ENCODE peak calls at places on chromosomes 3 and 15, in ten cellular contexts. D is pancreas; U is OCI-LY7; P is IMR-90; Q is ovary; A is CD4-positive, alpha-beta T cell; N is endodermal cell; J is left ventricle myocardium inferior; Y is adrenal gland; X is heart left ventricle. G is an unnamed sample. For H3K9me3, the result is how much of the 10 kb centered on the place peaks cover.

GRCh38 chr15:59330649-59331048 is 42.0 kb downstream of the MYO1E start:
- DNase-seq in P (no peak), U (no peak), X (no peak), D (no peak), N (no peak), Q (no peak), J (no peak), A (no peak), Y (no peak), G (no peak)

GRCh38 chr15:88491158-88491557 is 23.6 kb downstream of the MRPS11 start:
- DNase-seq in P (no peak), J (no peak), U (no peak), D (no peak), A (no peak), Q (no peak), X (no peak), N (no peak), Y (no peak), G (no peak)

GRCh38 chr15:101684877-101685276 is 32.7 kb upstream of the TM2D3 start:
- DNase-seq in P (no peak), N (no peak), X (no peak), Y (no peak), D (no peak), U (no peak), J (no peak), Q (no peak), A (no peak), G (no peak)

GRCh38 chr3:99753268-99753975 is 64.2 kb upstream of the CMSS1 start:
- DNase-seq in Q (no peak), P (peak), U (peak), A (no peak), J (no peak), D (no peak), Y (no peak), N (peak), X (no peak), G (no peak)

GRCh38 chr15:35308802-35309201 is 223.7 kb upstream of the NANOGP8 start:
- DNase-seq in Q (no peak), P (peak), Y (no peak), A (no peak), D (no peak), N (no peak), X (no peak), J (peak), U (no peak), G (peak)

GRCh38 chr15:39852237-39852636 is 67.8 kb downstream of the GPR176 start:
- DNase-seq in A (no peak), D (no peak), N (no peak), P (peak), X (no peak), J (no peak), Y (peak), Q (no peak), U (no peak), G (no peak)

GRCh38 chr3:1082024-1082633 is 10.7 kb upstream of the CNTN6 start:
- DNase-seq in N (peak), Q (no peak), J (no peak), D (peak), X (no peak), U (peak), Y (peak), P (peak), A (no peak), G (peak)

GRCh38 chr15:96303503-96304054 is 26.9 kb upstream of the NR2F2 start:
- DNase-seq in D (no peak), Q (no peak), J (no peak), N (no peak), P (no peak), X (no peak), Y (no peak), U (no peak), A (no peak), G (no peak)

GRCh38 chr3:115270849-115271248 is 123.8 kb upstream of the ZBTB20 start:
- DNase-seq in Q (no peak), P (no peak), X (no peak), J (no peak), N (no peak), D (no peak), Y (no peak), A (no peak), U (no peak), G (no peak)

GRCh38 chr3:153373571-153373970 is 211.5 kb downstream of the RAP2B start:
- DNase-seq in U (peak), N (no peak), J (no peak), Y (no peak), A (no peak), D (no peak), P (peak), Q (no peak), X (no peak), G (no peak)

GRCh38 chr15:70121656-70122297 is 24.1 kb upstream of the TLE3 start:
- DNase-seq in Q (peak), N (no peak), U (no peak), X (no peak), D (no peak), Y (peak), A (no peak), J (peak), P (peak), G (peak)

GRCh38 chr15:23022156-23022555 is 17.2 kb downstream of the TUBGCP5 start:
- DNase-seq in A (no peak), Q (no peak), D (no peak), U (no peak), Y (no peak), P (no peak), N (no peak), X (no peak), J (no peak), G (no peak)

GRCh38 chr15:43867096-43867495 is 40.3 kb downstream of the WDR76 start:
- DNase-seq in D (no peak), Q (no peak), P (no peak), U (no peak), Y (no peak), X (no peak), A (no peak), J (no peak), N (peak), G (no peak)

GRCh38 chr3:64932016-64932518 is 244.3 kb upstream of the ADAMTS9 start:
- DNase-seq in X (no peak), Q (no peak), Y (no peak), N (no peak), U (no peak), D (no peak), A (no peak), J (no peak), P (no peak), G (no peak)

GRCh38 chr3:167886690-167887089 is 151.2 kb downstream of the SERPINI1 start:
- DNase-seq in D (no peak), N (no peak), Y (no peak), P (no peak), U (no peak), X (no peak), J (no peak), Q (no peak), A (no peak), G (no peak)

GRCh38 chr3:72368331-72368975 is 479.8 kb downstream of the SHQ1 start:
- DNase-seq in X (no peak), U (no peak), Q (no peak), Y (no peak), D (no peak), J (no peak), P (peak), A (no peak), N (peak), G (no peak)

GRCh38 chr3:118501152-118501551 is 533.5 kb downstream of the IGSF11 start:
- DNase-seq in X (peak), J (peak), A (no peak), P (no peak), U (no peak), Y (peak), Q (peak), N (peak), D (peak), G (no peak)

GRCh38 chr15:31136016-31136415 is 34.5 kb upstream of the TRPM1 start:
- DNase-seq in Q (no peak), N (peak), D (no peak), P (no peak), U (no peak), Y (no peak), A (no peak), X (no peak), J (no peak), G (no peak)

GRCh38 chr15:62118446-62118964 is 46.6 kb downstream of the C2CD4B start:
- DNase-seq in D (no peak), Y (no peak), Q (no peak), X (no peak), U (no peak), A (no peak), J (no peak), P (peak), N (no peak), G (no peak)

GRCh38 chr3:195179782-195180489 is 91.0 kb downstream of the XXYLT1 start:
- DNase-seq in D (no peak), J (no peak), A (no peak), Q (no peak), P (no peak), U (no peak), X (no peak), Y (no peak), N (peak), G (no peak)

GRCh38 chr3:173001622-173002021 is 139.4 kb downstream of the SPATA16 start:
- DNase-seq in U (no peak), J (no peak), X (no peak), A (no peak), D (no peak), Y (no peak), P (no peak), N (no peak), Q (no peak), G (no peak)

GRCh38 chr3:17077614-17078013 is 192.9 kb downstream of the PLCL2 start:
- DNase-seq in D (no peak), P (no peak), X (no peak), U (no peak), J (peak), Q (no peak), Y (peak), N (no peak), A (no peak), G (no peak)

DNA sequence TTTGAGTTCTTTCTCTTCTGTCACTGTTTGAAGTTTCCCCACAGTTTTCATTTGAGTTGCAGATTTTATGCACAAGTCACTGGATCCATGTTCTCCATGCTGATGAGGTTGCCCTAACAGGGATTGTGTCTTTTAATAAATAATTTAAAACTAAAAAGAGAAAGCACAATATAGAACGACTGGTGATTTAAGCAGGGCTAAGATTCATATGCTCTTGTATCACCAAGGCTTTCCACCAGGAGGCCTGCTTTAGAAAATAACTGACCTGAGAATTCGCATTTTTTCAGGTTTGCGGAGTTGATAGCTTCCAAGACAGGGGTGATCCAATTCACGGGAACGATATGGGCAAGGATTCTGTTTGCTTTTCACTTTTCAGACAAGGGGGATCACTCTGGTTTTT is 252.0 kb upstream of the VEPH1 start:
- DNase-seq in D (no peak), Q (no peak), X (no peak), Y (no peak), A (no peak), U (no peak), J (no peak), P (no peak), N (peak), G (no peak)
- H3K9me3 ChIP-seq in D (under half), Q (under half), X (under half), Y (under half), A (under half), U (under half), J (under half), P (under half), N (under half), G (under half)

DNA sequence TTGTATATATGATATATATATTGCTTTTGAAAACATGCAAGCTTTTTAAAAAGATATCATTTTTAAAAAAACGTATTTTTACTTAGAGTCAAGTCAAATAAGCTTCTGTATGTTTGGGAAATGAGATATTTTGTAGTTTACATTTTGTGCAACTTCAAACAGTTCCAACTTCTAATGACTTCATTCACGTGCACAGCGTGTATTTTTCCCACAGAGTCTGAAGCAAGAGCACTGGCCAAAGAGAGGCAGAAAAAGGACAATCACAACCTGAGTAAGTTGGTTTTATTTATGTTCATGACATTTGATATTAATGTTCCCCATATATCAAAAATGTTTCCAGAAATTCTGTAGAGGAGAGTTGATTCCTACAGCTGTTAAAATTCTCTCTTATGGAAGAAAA is 47.9 kb upstream of the SAMMSON start:
- DNase-seq in X (no peak), U (no peak), N (no peak), Q (no peak), D (no peak), J (no peak), A (no peak), P (peak), Y (no peak), G (no peak)
- H3K27ac ChIP-seq in X (no peak), U (no peak), N (no peak), Q (no peak), D (no peak), J (no peak), A (no peak), P (no peak), Y (no peak), G (no peak)

DNA sequence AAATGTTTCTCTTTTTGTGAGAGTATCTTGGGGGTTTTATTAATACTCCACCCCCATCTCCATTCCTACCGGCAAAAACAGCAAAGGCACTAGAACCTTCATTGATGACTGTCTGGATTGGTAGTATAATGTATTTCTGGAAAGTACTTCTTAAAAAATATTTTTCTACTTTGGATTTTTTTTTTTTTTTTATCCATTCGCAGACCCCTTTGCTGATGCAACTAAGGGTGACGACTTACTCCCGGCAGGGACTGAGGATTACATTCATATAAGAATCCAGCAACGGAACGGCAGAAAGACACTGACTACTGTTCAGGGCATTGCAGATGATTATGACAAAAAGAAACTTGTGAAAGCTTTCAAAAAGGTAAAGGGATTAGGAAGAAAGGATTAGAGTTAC is 1.2 kb downstream of the EIF1B start:
- DNase-seq in X (no peak), N (no peak), A (no peak), Q (no peak), J (no peak), P (peak), U (no peak), D (no peak), Y (no peak), G (no peak)
- H3K9me3 ChIP-seq in X (under half), N (under half), A (under half), Q (under half), J (under half), P (under half), U (under half), D (under half), Y (under half), G (under half)

DNA sequence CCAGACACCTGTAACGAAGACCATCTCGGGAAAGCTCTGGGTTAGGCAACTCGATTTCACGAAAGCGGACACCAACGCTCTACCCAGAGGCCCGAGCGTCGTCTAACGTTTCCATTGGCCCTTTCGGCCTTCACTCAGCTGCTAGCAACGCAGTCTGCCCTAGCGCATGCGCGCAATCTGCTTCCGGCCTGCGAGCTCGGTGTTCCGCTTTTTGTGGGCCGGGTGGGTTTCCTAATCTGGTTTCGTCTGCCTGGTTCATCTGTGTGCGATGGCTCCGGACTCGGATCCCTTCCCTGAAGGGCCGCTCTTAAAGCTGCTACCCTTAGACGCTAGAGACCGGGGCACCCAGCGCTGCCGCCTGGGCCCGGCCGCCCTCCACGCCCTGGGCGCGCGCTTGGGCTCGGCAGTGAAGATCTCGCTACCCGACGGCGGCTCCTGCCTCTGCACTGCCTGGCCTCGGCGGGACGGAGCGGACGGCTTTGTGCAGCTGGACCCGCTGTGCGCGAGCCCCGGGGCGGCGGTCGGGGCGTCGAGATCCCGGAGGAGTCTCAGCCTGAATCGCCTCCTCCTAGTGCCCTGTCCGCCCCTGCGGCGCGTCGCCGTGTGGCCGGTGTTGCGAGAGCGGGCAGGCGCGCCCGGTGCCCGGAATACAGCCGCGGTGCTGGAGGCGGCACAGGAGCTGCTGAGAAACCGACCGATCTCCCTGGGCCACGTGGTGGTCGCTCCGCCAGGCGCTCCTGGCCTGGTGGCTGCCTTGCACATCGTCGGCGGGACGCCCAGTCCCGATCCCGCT is 24.0 kb upstream of the GATM start:
- DNase-seq in X (peak), A (peak), U (peak), N (peak), Y (peak), D (peak), P (peak), J (peak), Q (peak), G (peak)
- H3K27ac ChIP-seq in X (peak), A (peak), U (peak), N (peak), Y (peak), D (peak), P (peak), J (peak), Q (peak), G (peak)

DNA sequence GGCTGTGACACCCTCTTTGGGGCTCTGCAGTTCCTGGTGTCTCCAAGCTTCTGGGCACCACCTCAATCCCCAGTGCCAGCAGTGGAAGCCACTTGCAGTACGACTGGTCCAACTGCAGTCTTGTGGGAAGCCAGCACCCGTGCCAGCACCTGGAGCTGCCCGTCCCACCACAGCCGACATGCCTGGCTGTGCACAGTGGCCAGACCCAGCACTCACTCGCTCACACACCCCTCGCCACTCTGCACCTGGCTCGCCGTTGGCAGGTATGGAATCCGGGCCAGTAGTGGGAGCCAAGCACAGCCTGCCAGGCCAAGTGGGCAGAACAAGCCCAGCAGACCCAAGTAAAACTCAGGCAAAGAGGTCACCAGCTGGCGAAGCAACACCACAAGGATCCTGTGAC is 64.1 kb upstream of the IMPG2 start:
- DNase-seq in X (no peak), N (no peak), Q (no peak), Y (no peak), D (no peak), A (no peak), P (no peak), U (no peak), J (no peak), G (no peak)
- H3K9me3 ChIP-seq in X (under half), N (under half), Q (under half), Y (under half), D (under half), A (under half), P (under half), U (under half), J (under half), G (under half)

DNA sequence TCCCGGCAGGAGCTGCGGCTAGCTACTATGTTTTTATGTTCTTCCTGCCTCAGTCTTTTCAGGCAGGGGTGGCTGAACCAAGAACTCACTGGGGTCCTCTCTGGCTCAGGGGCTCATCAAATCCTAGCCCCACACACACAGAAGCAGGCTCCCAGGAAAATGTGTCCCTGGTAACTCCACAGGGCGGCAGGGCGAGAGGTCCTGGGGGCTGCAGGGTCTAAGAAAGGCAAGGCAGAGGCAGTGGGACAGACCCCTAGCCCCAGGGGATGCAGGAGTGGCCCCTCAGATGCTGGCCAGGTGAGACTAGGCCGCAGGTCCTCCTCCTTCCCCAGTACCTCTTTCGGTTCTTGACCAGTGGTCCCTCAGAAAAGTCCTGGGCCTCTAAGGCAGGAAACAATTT is 48.9 kb downstream of the PTH1R start:
- DNase-seq in N (no peak), U (peak), P (no peak), J (no peak), X (no peak), Y (no peak), A (no peak), D (no peak), Q (no peak), G (no peak)
- H3K27ac ChIP-seq in N (no peak), U (peak), P (no peak), J (peak), X (peak), Y (peak), A (no peak), D (no peak), Q (peak), G (peak)

DNA sequence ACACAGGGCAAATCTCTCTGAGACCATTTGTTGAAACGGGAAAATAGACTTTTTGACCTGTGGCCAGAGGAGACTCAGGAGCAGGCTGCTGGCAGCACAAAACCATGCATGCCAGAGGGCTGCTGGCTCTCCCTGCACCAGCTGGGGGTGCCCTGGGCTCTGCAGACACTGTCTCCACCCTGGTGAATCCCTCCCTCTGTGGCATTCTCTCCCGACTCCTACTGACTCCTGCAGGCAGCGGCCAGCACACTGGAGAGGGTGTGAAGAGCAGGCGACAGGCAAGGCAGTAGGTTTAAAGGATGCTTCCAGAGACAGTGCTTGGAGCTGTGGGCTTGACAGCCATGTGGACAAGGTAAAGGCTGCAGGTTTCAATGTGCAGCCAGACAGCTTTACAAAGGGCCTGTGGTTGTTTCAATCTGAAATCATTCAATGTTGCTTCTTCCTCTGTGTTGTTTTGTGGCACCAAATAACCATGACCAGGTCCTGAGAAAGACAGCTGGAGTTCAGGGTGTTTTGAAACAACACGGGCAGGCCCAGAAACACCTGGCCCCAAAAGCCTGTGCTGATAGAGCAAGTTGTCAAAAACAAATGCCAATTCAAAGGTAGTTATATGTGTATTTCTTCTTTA is 431.0 kb upstream of the ATP10A start:
- DNase-seq in D (no peak), P (no peak), Y (no peak), U (no peak), J (peak), Q (no peak), X (no peak), A (no peak), N (peak), G (no peak)
- H3K9me3 ChIP-seq in D (under half), P (under half), Y (under half), U (under half), J (under half), Q (under half), X (under half), A (under half), N (under half), G (under half)

G was measured in tibial artery.